ENCODE peak calls at places on chromosomes 11 and 22, in four cellular contexts. V is HCT116, D is HepG2, W is H1. N is an unnamed sample.

GRCh38 chr11:15123849-15124248 is 9.1 kb downstream of the INSC start:
- DNase-seq in V (peak; percentile 23), D (no peak), W (no peak), N (no peak)

GRCh38 chr11:118415739-118416068 is 14.3 kb downstream of the ATP5MG start:
- DNase-seq in V (peak; percentile 33), D (no peak), W (peak; percentile 49), N (peak; percentile 76)

GRCh38 chr11:16981651-16982194 is 32.5 kb downstream of the PLEKHA7 start:
- DNase-seq in V (peak; percentile 28), D (peak; percentile 93), W (no peak), N (peak; percentile 51)

GRCh38 chr11:102868359-102868758 is 6.4 kb downstream of the MMP12 start:
- DNase-seq in V (no peak), D (no peak), W (no peak), N (no peak)

GRCh38 chr11:120545813-120546212 is 34.3 kb downstream of the GRIK4 start:
- DNase-seq in V (no peak), D (no peak), W (no peak), N (no peak)

GRCh38 chr22:49603016-49603415 is 224.7 kb downstream of the BRD1 start:
- DNase-seq in V (no peak), D (no peak), W (no peak), N (no peak)

GRCh38 chr11:95301497-95301896 is 70.5 kb upstream of the SESN3 start:
- DNase-seq in V (no peak), D (no peak), W (no peak), N (no peak)

GRCh38 chr11:35347921-35348331 is 71.4 kb downstream of the SLC1A2 start:
- DNase-seq in V (no peak), D (no peak), W (no peak), N (no peak)

GRCh38 chr11:75262961-75263852 is 22.6 kb downstream of the TPBGL start:
- DNase-seq in V (no peak), D (no peak), W (no peak), N (no peak)

GRCh38 chr11:61718613-61719302 is 33.7 kb upstream of the MYRF start:
- DNase-seq in V (no peak), D (no peak), W (peak; percentile 87), N (peak; percentile 85)

GRCh38 chr11:43691806-43692205 is 11.3 kb downstream of the HSD17B12 start:
- DNase-seq in V (no peak), D (no peak), W (no peak), N (no peak)

GRCh38 chr11:117870176-117870952 is 6.1 kb downstream of the FXYD6 start:
- DNase-seq in V (no peak), D (no peak), W (no peak), N (peak; percentile 24)

GRCh38 chr11:16846305-16846704 is 107.9 kb downstream of the C11orf58 start:
- DNase-seq in V (no peak), D (no peak), W (no peak), N (no peak)

GRCh38 chr11:628056-628455 is 1.1 kb upstream of the SCT start:
- DNase-seq in V (no peak), D (no peak), W (peak; percentile 46), N (no peak)

GRCh38 chr11:36122715-36123114 is 166.5 kb downstream of the COMMD9 start:
- DNase-seq in V (no peak), D (no peak), W (no peak), N (no peak)

GRCh38 chr11:17502630-17503029 is 26.0 kb upstream of the ABCC8 start:
- DNase-seq in V (no peak), D (no peak), W (no peak), N (no peak)

GRCh38 chr11:76131585-76131984 is 74.7 kb downstream of the WNT11 start:
- DNase-seq in V (no peak), D (no peak), W (no peak), N (no peak)

GRCh38 chr11:1308745-1309497 is 511 bp downstream of the TOLLIP start:
- DNase-seq in V (no peak), D (no peak), W (no peak), N (peak; percentile 27)

GRCh38 chr11:128208329-128209220 is 378.8 kb downstream of the ETS1 start:
- DNase-seq in V (peak; percentile 57), D (no peak), W (no peak), N (no peak)

GRCh38 chr11:34508514-34508913 is 5.1 kb downstream of the ELF5 start:
- DNase-seq in V (no peak), D (no peak), W (no peak), N (no peak)

GRCh38 chr11:11306855-11307254 is 46.2 kb downstream of the CSNK2A3 start:
- DNase-seq in V (no peak), D (no peak), W (no peak), N (no peak)

GRCh38 chr11:83241291-83241946 is 44.7 kb downstream of the CCDC90B start:
- DNase-seq in V (peak; percentile 69), D (peak; percentile 63), W (peak; percentile 50), N (peak; percentile 88)

GRCh38 chr11:88555018-88555828 is 217.7 kb upstream of the CTSC start:
- DNase-seq in V (peak; percentile 95), D (no peak), W (no peak), N (no peak)

GRCh38 chr11:2298131-2298794 is 3.5 kb downstream of the C11orf21 start:
- DNase-seq in V (no peak), D (no peak), W (peak; percentile 23), N (no peak)

GRCh38 chr11:93494341-93494740 is 48.9 kb downstream of the SMCO4 start:
- DNase-seq in V (no peak), D (no peak), W (no peak), N (no peak)

GRCh38 chr11:19101803-19102520 is 15.0 kb upstream of the ZDHHC13 start:
- DNase-seq in V (no peak), D (no peak), W (no peak), N (no peak)

GRCh38 chr11:606245-606644 is 9.5 kb downstream of the IRF7 start:
- DNase-seq in V (no peak), D (no peak), W (no peak), N (no peak)

DNA sequence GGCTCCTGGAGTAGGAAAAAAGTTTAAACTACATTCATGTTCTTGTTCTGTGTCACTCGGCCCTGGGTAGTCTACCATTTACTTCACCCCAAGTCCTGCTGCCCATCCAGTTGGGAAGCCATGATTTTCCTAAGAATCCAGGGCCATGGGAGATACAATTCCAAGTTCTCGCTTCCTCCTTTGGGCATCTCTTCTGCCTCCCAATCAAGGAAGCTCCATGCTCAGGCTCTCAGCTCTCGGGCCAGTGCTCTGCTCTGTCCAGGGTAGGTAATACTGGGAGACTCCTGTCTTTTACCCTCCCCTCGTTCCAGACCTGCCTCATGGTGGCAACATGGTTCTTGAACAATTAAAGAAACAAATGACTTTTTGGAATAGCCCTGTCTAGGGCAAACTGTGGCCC is 60.6 kb downstream of the TIMP3 start:
- DNase-seq in V (no peak), D (no peak), W (no peak), N (no peak)
- TF ChIP-seq EZH2 in V (no peak), D (no peak), W (no peak), N (no peak)

GRCh38 chr11:126305699-126306098 is 1.8 kb downstream of the DCPS start:
- DNase-seq in V (no peak), D (no peak), W (no peak), N (no peak)

GRCh38 chr11:126303623-126304456 is at the start of gene DCPS:
- DNase-seq in V (peak; percentile 79), D (peak; percentile 75), W (peak; percentile 97), N (peak; percentile 91)

GRCh38 chr11:126307706-126308105 is 3.8 kb downstream of the DCPS start:
- DNase-seq in V (no peak), D (peak; percentile 35), W (peak; percentile 59), N (peak; percentile 87)

GRCh38 chr11:126308271-126308671 is 4.4 kb downstream of the DCPS start:
- DNase-seq in V (no peak), D (no peak), W (no peak), N (no peak)

GRCh38 chr11:126304457-126305072 is 705 bp downstream of the DCPS start:
- DNase-seq in V (no peak), D (no peak), W (no peak), N (no peak)
- H3K4me2 ChIP-seq in V (peak overlapping the region; percentile 86), D (peak overlapping the region; percentile 90), W (peak overlapping the region; percentile 77), N (peak overlapping the region; percentile 100)

DNA sequence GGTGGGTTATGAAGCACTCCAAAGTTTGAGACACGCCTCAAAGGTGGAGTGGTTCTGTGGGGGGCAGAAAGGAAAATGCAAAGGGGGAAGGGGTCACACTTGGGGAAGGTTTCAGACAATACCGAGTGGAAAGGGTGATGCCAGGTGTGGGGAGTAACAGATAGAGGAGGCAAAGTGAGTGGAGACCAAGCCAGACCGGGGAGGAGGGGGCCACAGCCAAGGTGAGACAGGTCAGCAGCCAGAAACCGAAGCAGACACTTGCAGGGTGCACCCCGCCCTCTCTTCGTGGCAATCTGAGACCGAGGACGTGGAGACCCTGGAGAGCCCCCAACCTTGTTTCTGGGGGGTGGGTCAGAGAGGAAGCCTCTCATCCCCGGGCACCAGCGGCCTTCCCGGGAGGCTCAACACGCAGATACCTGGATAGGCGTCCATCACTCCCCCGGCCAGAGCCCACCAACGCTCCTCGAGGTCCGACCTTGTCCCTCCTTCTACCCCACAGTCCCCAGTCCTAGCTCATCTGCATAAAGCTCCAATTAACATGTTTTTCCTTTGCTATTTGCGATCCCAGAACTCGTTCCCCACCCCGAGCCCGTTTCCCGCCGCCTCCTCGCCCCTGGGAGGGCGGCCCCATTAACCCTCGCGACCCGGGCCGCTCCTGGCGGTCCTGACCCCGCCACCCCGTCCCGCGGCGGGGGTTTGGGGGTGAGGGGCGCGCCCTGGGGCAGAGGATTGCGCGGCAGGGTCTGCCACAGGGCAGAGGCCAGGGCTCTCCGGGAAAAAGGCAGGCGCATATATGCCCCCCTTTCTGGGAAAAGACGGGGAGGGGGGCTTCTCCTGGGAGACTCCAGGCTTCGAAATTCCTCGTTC is 21.8 kb downstream of the RTN4RL2 start:
- DNase-seq in V (no peak), D (no peak), W (no peak), N (peak; percentile 44)
- TF ChIP-seq EZH2 in V (no peak), D (no peak), W (peak; percentile 26), N (no peak)

GRCh38 chr11:7251836-7252682 is at the start of gene SYT9:
- DNase-seq in V (no peak), D (no peak), W (peak; percentile 90), N (peak; percentile 89)
- H3K4me2 ChIP-seq in V (no peak within 1 kb of the TSS), D (peak within 1 kb of the TSS; percentile 55), W (peak within 1 kb of the TSS; percentile 77), N (peak within 1 kb of the TSS; percentile 93)

GRCh38 chr11:20596629-20597129 is 2.7 kb upstream of the SLC6A5 start:
- DNase-seq in V (no peak), D (no peak), W (no peak), N (peak; percentile 88)
- TF ChIP-seq EZH2 in V (no peak), D (no peak), W (no peak), N (peak; percentile 30)